ENCODE peak calls at places on chromosomes 12 and 14, in six cellular contexts. B is IMR-90, H is cardiac muscle cell, V is psoas muscle, Q is stomach, Y is neural progenitor cell. X is an unnamed sample. For H3K9me3, the result is how much of the 10 kb centered on the place peaks cover.

GRCh38 chr14:37673439-37673838 is 78.0 kb downstream of the TTC6 start:
- DNase-seq in B (no peak), H (no peak), V (no peak), Q (no peak), Y (no peak), X (no peak)

GRCh38 chr14:84750284-84750683 is 779.7 kb upstream of the FLRT2 start:
- DNase-seq in B (no peak), H (peak), V (no peak), Q (no peak), Y (no peak), X (no peak)

GRCh38 chr12:69024413-69024812 is 91.4 kb upstream of the CPM start:
- DNase-seq in B (no peak), H (no peak), V (no peak), Q (peak), Y (no peak), X (no peak)

GRCh38 chr12:108854453-108855283 is 2.7 kb downstream of the SSH1 start:
- DNase-seq in B (peak), H (peak), V (peak), Q (no peak), Y (no peak), X (peak)

GRCh38 chr12:29725587-29726320 is 58.0 kb downstream of the TMTC1 start:
- DNase-seq in B (peak), H (peak), V (peak), Q (no peak), Y (no peak), X (peak)

GRCh38 chr12:69442894-69443293 is 27.3 kb upstream of the FRS2 start:
- DNase-seq in B (peak), H (peak), V (no peak), Q (no peak), Y (no peak), X (no peak)

GRCh38 chr12:42868291-42868690 is 278.7 kb upstream of the PRICKLE1 start:
- DNase-seq in B (no peak), H (peak), V (no peak), Q (no peak), Y (no peak), X (no peak)

GRCh38 chr12:51429705-51430104 is 5.1 kb downstream of the SLC4A8 start:
- DNase-seq in B (no peak), H (no peak), V (no peak), Q (no peak), Y (no peak), X (no peak)

GRCh38 chr12:113980537-113981337 is 14.6 kb upstream of the RBM19 start:
- DNase-seq in B (peak), H (peak), V (no peak), Q (no peak), Y (peak), X (no peak)

GRCh38 chr12:9332564-9332963 is 124.4 kb upstream of the PZP start:
- DNase-seq in B (no peak), H (no peak), V (no peak), Q (no peak), Y (no peak), X (no peak)

GRCh38 chr12:132071837-132072384 is 72.2 kb downstream of the DDX51 start:
- DNase-seq in B (no peak), H (no peak), V (no peak), Q (no peak), Y (no peak), X (no peak)

GRCh38 chr12:29066061-29066588 is 83.0 kb upstream of the FAR2 start:
- DNase-seq in B (peak), H (peak), V (no peak), Q (no peak), Y (peak), X (no peak)

GRCh38 chr14:50531595-50532501 is 521 bp downstream of the MAP4K5 start:
- DNase-seq in B (peak), H (peak), V (peak), Q (peak), Y (peak), X (no peak)

GRCh38 chr12:77751939-77752338 is 78.8 kb upstream of the NAV3 start:
- DNase-seq in B (no peak), H (peak), V (no peak), Q (no peak), Y (no peak), X (no peak)

GRCh38 chr14:64736271-64737131 is 32.3 kb downstream of the PLEKHG3 start:
- DNase-seq in B (no peak), H (no peak), V (no peak), Q (peak), Y (no peak), X (no peak)

GRCh38 chr12:54374555-54375257 is 9.8 kb downstream of the ZNF385A start:
- DNase-seq in B (no peak), H (no peak), V (peak), Q (no peak), Y (no peak), X (no peak)

GRCh38 chr14:93462479-93462878 is 31.7 kb downstream of the UNC79 start:
- DNase-seq in B (no peak), H (no peak), V (no peak), Q (no peak), Y (no peak), X (no peak)

GRCh38 chr14:105294142-105294597 is 6.6 kb downstream of the BRF1 start:
- DNase-seq in B (peak), H (peak), V (peak), Q (no peak), Y (peak), X (peak)

GRCh38 chr14:21093769-21094681 is 4.4 kb downstream of the ZNF219 start:
- DNase-seq in B (no peak), H (peak), V (no peak), Q (no peak), Y (peak), X (no peak)

GRCh38 chr12:98575013-98575412 is 18.5 kb upstream of the SLC25A3 start:
- DNase-seq in B (no peak), H (no peak), V (no peak), Q (no peak), Y (no peak), X (no peak)
- H3K27ac ChIP-seq in B (no peak), H (no peak), V (no peak), Q (peak), Y (no peak), X (no peak)

GRCh38 chr14:48553443-48553842 is 878.0 kb upstream of the MDGA2 start:
- DNase-seq in B (no peak), H (no peak), V (no peak), Q (no peak), Y (no peak), X (no peak)
- H3K9me3 ChIP-seq in B (under half), H (under half), V (under half), Q (under half), Y (under half), X (under half)

GRCh38 chr12:110619534-110619953 is 5.6 kb downstream of the TCTN1 start:
- DNase-seq in B (peak), H (no peak), V (no peak), Q (no peak), Y (no peak), X (no peak)
- TF ChIP-seq CTCF in B (no peak), H (no peak), V (no peak), Q (no peak), Y (no peak), X (no peak)

GRCh38 chr14:61603736-61604135 is 91.6 kb upstream of the HIF1A start:
- DNase-seq in B (peak), H (peak), V (no peak), Q (no peak), Y (no peak), X (no peak)
- H3K27ac ChIP-seq in B (no peak), H (no peak), V (no peak), Q (no peak), Y (no peak), X (no peak)

DNA sequence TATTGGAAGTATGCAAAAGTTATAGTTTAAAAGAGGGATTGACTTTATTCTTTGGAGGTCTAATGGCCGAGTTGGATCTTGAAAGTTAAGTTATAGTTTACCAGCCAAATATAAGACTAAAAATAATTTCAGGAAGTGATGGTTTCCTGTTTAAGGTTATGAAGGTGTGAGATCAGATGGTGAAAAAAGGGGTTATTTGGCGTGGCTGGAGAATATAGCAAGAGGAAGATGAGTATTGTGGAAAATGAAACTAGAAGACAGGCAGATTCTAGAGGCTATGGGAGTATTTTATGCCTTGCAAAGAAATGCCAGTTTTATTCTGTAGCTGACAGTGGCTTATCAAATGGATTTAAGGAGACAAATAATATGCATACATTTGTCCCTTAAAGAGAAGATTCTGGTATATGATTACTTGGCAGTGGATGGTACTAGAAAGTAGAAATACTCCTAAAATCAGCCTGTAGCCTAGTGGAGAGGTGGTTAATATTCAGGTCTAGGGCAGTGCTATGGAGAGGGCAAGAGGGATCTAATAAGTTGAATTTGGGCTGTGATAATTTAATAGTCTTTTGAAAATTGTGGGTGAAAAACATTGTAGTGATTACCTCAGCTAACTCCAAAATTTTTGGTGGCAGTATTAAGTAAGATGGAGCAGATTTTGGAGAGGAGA is 1091.8 kb upstream of the ATXN7L3B start:
- DNase-seq in B (no peak), H (no peak), V (no peak), Q (no peak), Y (no peak), X (no peak)
- H3K9me3 ChIP-seq in B (under half), H (under half), V (under half), Q (under half), Y (under half), X (under half)

DNA sequence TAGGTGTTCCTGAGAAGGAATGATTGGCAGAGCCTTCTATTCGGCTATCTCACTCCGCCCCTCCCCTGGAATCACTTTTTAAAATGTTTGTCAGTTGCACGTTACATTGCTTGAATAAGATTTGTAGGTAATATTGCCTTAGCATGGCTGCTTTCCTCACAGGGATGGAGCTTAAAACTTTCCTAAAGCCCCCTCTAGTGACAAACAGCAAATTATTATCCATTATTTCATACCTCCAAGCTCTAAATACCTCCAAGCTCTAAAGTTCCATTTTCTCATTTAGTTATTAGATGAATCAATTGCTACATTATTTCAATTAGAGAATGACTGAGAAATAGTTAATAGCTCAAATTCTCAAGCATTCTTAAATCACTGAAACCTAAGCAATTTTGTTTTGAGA is 5.1 kb upstream of the SPATA7 start:
- DNase-seq in B (peak), H (peak), V (no peak), Q (no peak), Y (no peak), X (no peak)
- TF ChIP-seq CTCF in B (peak), H (peak), V (no peak), Q (no peak), Y (peak), X (no peak)

GRCh38 chr12:53344824-53345485 is 8.8 kb upstream of the SP7 start:
- DNase-seq in B (peak), H (peak), V (peak), Q (peak), Y (peak), X (peak)
- H3K27ac ChIP-seq in B (peak), H (peak), V (peak), Q (peak), Y (no peak), X (peak)

GRCh38 chr12:75542942-75543341 is 31.5 kb upstream of the KRR1 start:
- DNase-seq in B (peak), H (peak), V (no peak), Q (no peak), Y (no peak), X (no peak)
- H3K9me3 ChIP-seq in B (under half), H (under half), V (under half), Q (under half), Y (under half), X (under half)

GRCh38 chr12:21369141-21369980 is 3.3 kb upstream of the IAPP start:
- DNase-seq in B (no peak), H (no peak), V (no peak), Q (no peak), Y (no peak), X (no peak)
- TF ChIP-seq CTCF in B (no peak), H (no peak), V (no peak), Q (no peak), Y (no peak), X (no peak)